ENCODE peak calls at places on chromosomes 3 and 15, in nine cellular contexts. V is NCI-H524; W is activated CD4-positive, alpha-beta T cell treated with anti-CD3 and anti-CD28 coated beads, Interleukin-2, amount 50 U/mL, for 24 hours; A is DND-41; S is pancreas; N is posterior cingulate gyrus; K is NCI-H460; L is COR-L47; I is iPS-NIHi11. Z is an unnamed sample.
A peak's percentile ranks its signal among the peaks of the same experiment; 100 is the strongest.

GRCh38 chr3:127063916-127064315 is 81.0 kb downstream of the PLXNA1 start:
- DNase-seq in V (no peak), W (no peak), A (no peak), S (no peak), N (no peak), K (no peak), L (no peak), I (no peak), Z (no peak)

GRCh38 chr3:179663093-179663492 is 10.3 kb downstream of the USP13 start:
- DNase-seq in V (no peak), W (no peak), A (no peak), S (no peak), N (no peak), K (no peak), L (no peak), I (no peak), Z (no peak)

GRCh38 chr3:149180057-149180573 is 41.5 kb downstream of the CP start:
- DNase-seq in V (no peak), W (no peak), A (no peak), S (peak; percentile 43), N (no peak), K (peak; percentile 93), L (no peak), I (peak; percentile 16), Z (no peak)

GRCh38 chr15:65377976-65378366 is at the start of gene IGDCC3:
- DNase-seq in V (peak; percentile 40), W (no peak), A (no peak), S (no peak), N (peak; percentile 39), K (no peak), L (no peak), I (peak; percentile 97), Z (no peak)

GRCh38 chr15:77532067-77532710 is 100.5 kb downstream of the LINGO1 start:
- DNase-seq in V (no peak), W (no peak), A (no peak), S (no peak), N (no peak), K (no peak), L (no peak), I (no peak), Z (peak; percentile 58)

GRCh38 chr3:64972793-64973192 is 285.0 kb upstream of the ADAMTS9 start:
- DNase-seq in V (no peak), W (no peak), A (no peak), S (no peak), N (no peak), K (no peak), L (no peak), I (no peak), Z (no peak)

GRCh38 chr15:69044899-69045298 is 30.4 kb downstream of the NOX5 start:
- DNase-seq in V (no peak), W (no peak), A (no peak), S (no peak), N (no peak), K (peak; percentile 86), L (no peak), I (no peak), Z (no peak)

GRCh38 chr3:48268381-48268935 is 27.6 kb downstream of the ZNF589 start:
- DNase-seq in V (no peak), W (peak; percentile 60), A (no peak), S (no peak), N (peak; percentile 20), K (no peak), L (peak; percentile 33), I (no peak), Z (no peak)